ENCODE peak calls at places on chromosomes 1 and 21, in four cellular contexts. One of them, this sample, is unnamed. For H3K4me1, the result is how much of the 10 kb centered on the place peaks cover.

GRCh38 chr1:66768935-66769334 is 16.7 kb downstream of the DYNLT5 start:
- DNase-seq in A549: no peak
- DNase-seq in K562: no peak
- DNase-seq in ascending aorta: no peak
- DNase-seq in this sample: no peak

GRCh38 chr1:21955474-21956281 is 18.6 kb upstream of the HSPG2 start:
- DNase-seq in A549: no peak
- DNase-seq in K562: no peak
- DNase-seq in ascending aorta: no peak
- DNase-seq in this sample: peak

GRCh38 chr1:39876136-39876535 is 7.2 kb downstream of the TRIT1 start:
- DNase-seq in A549: no peak
- DNase-seq in K562: no peak
- DNase-seq in ascending aorta: no peak
- DNase-seq in this sample: no peak

GRCh38 chr1:185144233-185144632 is 12.5 kb downstream of the TRMT1L start:
- DNase-seq in A549: no peak
- DNase-seq in K562: no peak
- DNase-seq in ascending aorta: no peak
- DNase-seq in this sample: peak

GRCh38 chr1:226882631-226883409 is 12.4 kb downstream of the PSEN2 start:
- DNase-seq in A549: no peak
- DNase-seq in K562: no peak
- DNase-seq in ascending aorta: no peak
- DNase-seq in this sample: no peak

GRCh38 chr1:25561426-25562100 is 18.2 kb downstream of the LDLRAP1 start:
- DNase-seq in A549: no peak
- DNase-seq in K562: no peak
- DNase-seq in ascending aorta: no peak
- DNase-seq in this sample: no peak

GRCh38 chr1:38908821-38909220 is 27.4 kb upstream of the GJA9 start:
- DNase-seq in A549: no peak
- DNase-seq in K562: no peak
- DNase-seq in ascending aorta: no peak
- DNase-seq in this sample: no peak

GRCh38 chr1:30664103-30664755 is 59.2 kb downstream of the MATN1 start:
- DNase-seq in A549: no peak
- DNase-seq in K562: no peak
- DNase-seq in ascending aorta: no peak
- DNase-seq in this sample: no peak

GRCh38 chr21:42850463-42850862 is 28.9 kb downstream of the WDR4 start:
- DNase-seq in A549: no peak
- DNase-seq in K562: no peak
- DNase-seq in ascending aorta: no peak
- DNase-seq in this sample: no peak

GRCh38 chr1:220787069-220787614 is 429 bp downstream of the MTARC1 start:
- DNase-seq in A549: peak
- DNase-seq in K562: no peak
- DNase-seq in ascending aorta: no peak
- DNase-seq in this sample: peak

DNA sequence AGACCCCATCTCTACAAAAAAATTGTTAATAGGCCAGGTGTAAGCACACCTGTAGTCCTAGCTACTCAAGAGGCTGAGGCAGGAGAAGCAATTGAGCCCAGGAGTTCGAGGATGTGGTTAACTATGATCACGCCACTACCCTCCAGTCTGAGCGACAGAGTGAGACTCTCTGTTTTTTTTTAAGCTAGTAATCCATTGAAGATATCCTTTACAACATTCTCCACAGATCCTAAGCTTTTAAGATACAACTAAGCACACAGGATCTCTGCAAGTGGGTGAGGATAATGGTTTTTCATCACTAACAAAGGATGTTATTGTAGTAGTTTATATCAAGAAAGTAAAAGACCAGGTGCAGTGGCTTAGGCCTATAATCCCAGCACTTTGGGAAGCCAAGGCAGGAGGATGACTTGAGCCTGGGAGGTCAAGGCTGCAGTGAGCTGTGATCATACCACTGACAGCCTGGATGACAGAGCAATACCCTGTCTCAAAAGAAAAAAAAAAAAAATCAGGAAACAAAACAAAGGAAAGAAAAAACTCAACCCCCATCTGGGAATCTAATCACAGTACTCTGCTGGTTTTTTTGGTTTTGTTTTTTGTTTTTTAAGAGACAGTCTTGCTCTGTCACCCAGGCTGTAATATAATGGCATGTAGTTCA is 166.1 kb downstream of the RERE start:
- DNase-seq in A549: no peak
- DNase-seq in K562: no peak
- DNase-seq in ascending aorta: no peak
- DNase-seq in this sample: no peak
- H3K4me1 ChIP-seq in A549: under half
- H3K4me1 ChIP-seq in K562: under half
- H3K4me1 ChIP-seq in ascending aorta: under half
- H3K4me1 ChIP-seq in this sample: under half

DNA sequence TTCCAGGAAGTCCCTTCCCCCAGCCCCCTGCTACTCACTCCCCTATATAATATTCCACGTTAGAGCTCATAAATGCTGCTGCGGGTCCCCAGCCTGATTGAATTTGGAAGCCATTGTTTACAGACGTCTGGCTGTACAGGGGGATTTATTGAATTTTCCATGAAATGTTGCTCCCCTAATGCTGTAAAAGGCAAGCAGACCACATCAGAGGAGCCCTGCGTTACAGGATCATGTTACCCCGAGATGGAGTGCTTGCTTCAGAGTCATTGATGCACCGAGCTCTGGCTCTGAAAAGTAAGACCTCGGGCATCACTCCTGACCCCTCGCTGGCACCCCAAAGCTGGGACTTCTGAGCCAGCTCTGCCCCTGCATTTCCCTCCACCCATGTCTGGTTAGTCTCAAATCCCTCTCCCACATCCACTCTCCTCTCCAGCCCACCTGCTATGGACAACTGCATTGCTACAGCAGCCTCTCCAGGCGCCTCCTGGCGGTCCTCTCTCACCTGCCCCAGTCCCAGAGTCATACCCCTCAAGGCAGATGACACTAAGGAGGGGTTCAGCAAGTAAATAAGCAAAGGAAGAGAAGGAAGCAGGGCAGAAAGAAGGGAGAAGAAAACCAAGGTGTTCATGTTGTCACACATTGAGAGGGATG is 127.8 kb downstream of the TMEM53 start:
- DNase-seq in A549: no peak
- DNase-seq in K562: peak
- DNase-seq in ascending aorta: no peak
- DNase-seq in this sample: no peak
- TF ChIP-seq CTCF in A549: no peak
- TF ChIP-seq CTCF in K562: peak
- TF ChIP-seq CTCF in ascending aorta: no peak
- TF ChIP-seq CTCF in this sample: no peak

DNA sequence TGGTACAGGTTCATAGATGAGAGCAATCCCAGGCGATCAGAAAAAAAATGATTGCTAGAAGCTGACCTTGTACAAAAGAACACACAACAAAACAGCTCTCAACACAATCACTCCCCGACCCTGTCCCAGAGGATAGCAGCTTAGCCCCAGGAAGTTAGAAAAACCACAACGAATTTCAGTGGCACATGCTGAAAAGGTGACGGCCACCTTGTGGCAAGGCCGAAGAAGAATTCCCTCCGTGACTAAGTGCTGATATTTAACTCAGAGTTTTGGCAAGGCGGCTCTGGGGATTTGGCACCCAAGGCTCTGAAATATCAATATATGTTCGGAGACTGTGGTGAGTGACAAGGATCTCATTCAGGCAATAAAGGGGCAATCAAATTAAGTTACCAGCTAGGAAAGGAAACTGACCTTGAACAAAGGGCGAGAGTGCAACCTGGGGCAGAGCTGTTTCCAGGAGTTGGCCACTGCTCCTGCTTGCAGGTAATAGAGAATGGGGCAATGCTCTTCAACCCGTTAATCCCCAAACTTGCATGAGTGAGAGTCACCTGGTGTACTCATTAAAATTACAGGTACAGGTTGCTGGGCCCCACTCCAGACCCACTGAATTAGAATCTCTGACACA is 96.2 kb downstream of the BEND5 start:
- DNase-seq in A549: no peak
- DNase-seq in K562: no peak
- DNase-seq in ascending aorta: no peak
- DNase-seq in this sample: no peak
- H3K4me1 ChIP-seq in A549: under half
- H3K4me1 ChIP-seq in K562: under half
- H3K4me1 ChIP-seq in ascending aorta: under half
- H3K4me1 ChIP-seq in this sample: under half

DNA sequence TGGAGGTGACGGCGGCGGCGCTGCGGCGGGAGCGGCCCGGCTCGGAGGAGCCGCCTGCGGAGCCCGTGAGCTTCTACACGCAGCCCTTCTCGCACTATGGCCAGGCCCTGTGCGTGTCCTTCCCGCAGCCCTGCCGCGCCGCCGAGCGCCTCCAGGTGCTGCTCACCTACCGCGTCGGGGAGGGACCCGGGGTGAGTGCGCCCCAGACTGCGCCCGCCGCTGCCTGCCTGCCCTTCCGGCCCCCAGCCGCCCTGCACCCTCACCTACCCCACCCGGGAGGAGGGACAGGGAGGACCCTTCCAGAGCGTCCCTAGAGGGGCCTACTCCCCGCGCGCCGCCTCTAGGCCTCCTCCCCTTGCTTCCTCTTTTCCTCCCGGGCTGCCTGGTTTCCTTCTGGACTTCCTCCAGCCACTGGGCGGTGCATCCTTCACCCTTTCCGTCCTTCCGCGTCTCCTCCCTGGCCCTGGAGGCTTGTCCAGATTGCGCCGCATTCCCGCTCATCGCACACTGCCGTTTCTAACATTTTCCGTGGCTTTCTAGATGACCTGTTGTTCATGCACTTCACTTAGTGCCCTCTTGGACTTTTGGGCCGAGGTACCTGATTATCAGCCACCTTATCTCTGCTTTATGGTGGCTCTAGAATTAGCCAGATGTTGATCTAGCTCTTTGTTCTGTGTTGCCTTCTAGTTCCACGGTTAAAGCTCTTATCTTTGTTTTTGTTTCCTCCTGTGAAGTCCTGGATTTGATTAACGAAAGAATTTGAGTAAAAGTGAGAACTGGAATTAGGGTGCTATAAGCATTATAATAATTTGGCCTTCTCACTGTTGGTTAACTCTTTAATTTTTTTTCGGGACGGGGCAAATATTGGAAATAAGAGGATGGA is 716 bp downstream of the RNPEP start:
- DNase-seq in A549: peak
- DNase-seq in K562: peak
- DNase-seq in ascending aorta: peak
- DNase-seq in this sample: peak
- TF ChIP-seq CTCF in A549: no peak
- TF ChIP-seq CTCF in K562: peak
- TF ChIP-seq CTCF in ascending aorta: no peak
- TF ChIP-seq CTCF in this sample: peak

DNA sequence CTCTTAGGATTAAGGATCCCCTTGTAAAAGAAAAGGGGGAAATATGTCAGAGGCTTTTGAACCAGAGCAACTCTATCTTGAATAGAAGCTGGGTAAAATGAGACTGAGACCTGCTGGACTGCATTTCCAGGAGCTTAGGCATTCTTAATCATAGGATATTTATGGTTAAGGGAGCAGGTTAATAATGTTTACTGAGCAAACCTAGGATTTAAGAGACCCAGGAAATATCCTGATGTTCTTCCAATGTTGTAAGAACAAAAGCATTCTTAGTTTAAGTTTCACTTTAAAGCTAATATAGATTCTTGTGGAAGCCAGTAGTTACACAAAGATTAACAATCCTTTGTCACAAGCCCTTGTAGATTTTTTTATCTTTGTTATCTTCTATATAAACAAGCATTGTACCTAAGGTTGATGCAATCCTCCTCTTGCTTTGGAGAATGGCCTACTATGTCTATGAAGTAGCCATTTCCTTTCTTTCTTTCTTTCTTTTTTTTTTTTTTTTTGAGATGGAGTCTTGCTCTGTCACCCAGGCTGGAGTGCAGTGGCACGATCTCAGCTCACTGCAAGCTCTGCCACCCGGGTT is 570.2 kb upstream of the BEND5 start:
- DNase-seq in A549: peak
- DNase-seq in K562: no peak
- DNase-seq in ascending aorta: no peak
- DNase-seq in this sample: no peak
- H3K4me1 ChIP-seq in A549: under half
- H3K4me1 ChIP-seq in K562: under half
- H3K4me1 ChIP-seq in ascending aorta: under half
- H3K4me1 ChIP-seq in this sample: under half

GRCh38 chr1:183472488-183473285 is at the start of gene SMG7:
- DNase-seq in A549: no peak
- DNase-seq in K562: peak
- DNase-seq in ascending aorta: no peak
- DNase-seq in this sample: peak

GRCh38 chr1:183470961-183471747 is 1.1 kb upstream of the SMG7 start:
- DNase-seq in A549: peak
- DNase-seq in K562: peak
- DNase-seq in ascending aorta: peak
- DNase-seq in this sample: peak

GRCh38 chr1:183470147-183470960 is 1.9 kb upstream of the SMG7 start:
- DNase-seq in A549: peak
- DNase-seq in K562: peak
- DNase-seq in ascending aorta: peak
- DNase-seq in this sample: peak

GRCh38 chr1:183473286-183473536 is 912 bp downstream of the SMG7 start:
- DNase-seq in A549: no peak
- DNase-seq in K562: no peak
- DNase-seq in ascending aorta: no peak
- DNase-seq in this sample: no peak

GRCh38 chr1:183471748-183472487 is 381 bp upstream of the SMG7 start:
- DNase-seq in A549: peak
- DNase-seq in K562: peak
- DNase-seq in ascending aorta: peak
- DNase-seq in this sample: peak
- TF ChIP-seq CTCF in A549: no peak
- TF ChIP-seq CTCF in K562: peak
- TF ChIP-seq CTCF in ascending aorta: no peak
- TF ChIP-seq CTCF in this sample: peak